ENCODE peak calls at places on chromosomes 6 and 20, in six cellular contexts. U is uterus, I is cardiac muscle cell, G is AG04450, V is coronary artery, C is HFF-Myc. O is an unnamed sample.
A peak's percentile ranks its signal among the peaks of the same experiment; 100 is the strongest.

GRCh38 chr20:43853174-43853803 is 61.4 kb upstream of the TOX2 start:
- DNase-seq in U (no peak), I (no peak), G (no peak), V (no peak), C (no peak), O (no peak)

GRCh38 chr6:87922947-87923330 is 124.7 kb upstream of the SPACA1 start:
- DNase-seq in U (no peak), I (no peak), G (no peak), V (no peak), C (no peak), O (no peak)

GRCh38 chr6:88177961-88178464 is 11.9 kb upstream of the CNR1 start:
- DNase-seq in U (no peak), I (peak; percentile 38), G (no peak), V (no peak), C (no peak), O (no peak)

GRCh38 chr20:57756213-57756612 is 46.4 kb upstream of the PMEPA1 start:
- DNase-seq in U (peak; percentile 1), I (no peak), G (no peak), V (no peak), C (no peak), O (peak; percentile 25)

GRCh38 chr6:115798229-115798628 is 262.5 kb downstream of the FRK start:
- DNase-seq in U (no peak), I (no peak), G (no peak), V (no peak), C (no peak), O (no peak)

GRCh38 chr6:12577124-12577845 is 139.3 kb upstream of the PHACTR1 start:
- DNase-seq in U (no peak), I (peak; percentile 57), G (no peak), V (no peak), C (no peak), O (no peak)

GRCh38 chr20:6806291-6806690 is 38.8 kb downstream of the BMP2 start:
- DNase-seq in U (no peak), I (no peak), G (no peak), V (no peak), C (no peak), O (no peak)

GRCh38 chr6:42292002-42292735 is 74.5 kb upstream of the MRPS10 start:
- DNase-seq in U (no peak), I (peak; percentile 35), G (no peak), V (no peak), C (peak; percentile 45), O (no peak)

GRCh38 chr20:5364136-5364821 is 47.5 kb upstream of the PROKR2 start:
- DNase-seq in U (no peak), I (no peak), G (no peak), V (no peak), C (no peak), O (no peak)

GRCh38 chr6:158028876-158029275 is 47.2 kb downstream of the SYNJ2 start:
- DNase-seq in U (no peak), I (no peak), G (no peak), V (no peak), C (no peak), O (peak; percentile 44)

DNA sequence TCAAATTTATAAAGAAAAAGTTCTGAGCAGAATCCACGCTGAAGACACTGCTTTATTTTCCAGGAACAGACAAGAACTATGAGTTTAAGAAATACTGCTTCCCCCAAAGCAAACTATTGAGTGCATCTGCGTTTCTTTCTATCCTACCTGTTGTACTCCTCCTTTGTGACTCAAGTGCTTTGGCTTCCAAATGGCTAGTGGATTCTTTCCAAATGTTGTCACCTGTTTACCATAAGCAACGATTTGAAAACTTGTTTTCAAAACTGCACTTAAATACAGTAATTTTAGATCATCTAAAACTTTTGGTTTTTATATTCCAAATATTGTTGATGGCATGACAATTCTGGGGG is 9.5 kb downstream of the PXDC1 start:
- DNase-seq in U (no peak), I (no peak), G (no peak), V (no peak), C (no peak), O (no peak)
- H3K4me3 ChIP-seq in U (no peak overlapping the region), I (no peak overlapping the region), G (no peak overlapping the region), V (peak overlapping the region; percentile 96), C (no peak overlapping the region), O (peak overlapping the region; percentile 96)

DNA sequence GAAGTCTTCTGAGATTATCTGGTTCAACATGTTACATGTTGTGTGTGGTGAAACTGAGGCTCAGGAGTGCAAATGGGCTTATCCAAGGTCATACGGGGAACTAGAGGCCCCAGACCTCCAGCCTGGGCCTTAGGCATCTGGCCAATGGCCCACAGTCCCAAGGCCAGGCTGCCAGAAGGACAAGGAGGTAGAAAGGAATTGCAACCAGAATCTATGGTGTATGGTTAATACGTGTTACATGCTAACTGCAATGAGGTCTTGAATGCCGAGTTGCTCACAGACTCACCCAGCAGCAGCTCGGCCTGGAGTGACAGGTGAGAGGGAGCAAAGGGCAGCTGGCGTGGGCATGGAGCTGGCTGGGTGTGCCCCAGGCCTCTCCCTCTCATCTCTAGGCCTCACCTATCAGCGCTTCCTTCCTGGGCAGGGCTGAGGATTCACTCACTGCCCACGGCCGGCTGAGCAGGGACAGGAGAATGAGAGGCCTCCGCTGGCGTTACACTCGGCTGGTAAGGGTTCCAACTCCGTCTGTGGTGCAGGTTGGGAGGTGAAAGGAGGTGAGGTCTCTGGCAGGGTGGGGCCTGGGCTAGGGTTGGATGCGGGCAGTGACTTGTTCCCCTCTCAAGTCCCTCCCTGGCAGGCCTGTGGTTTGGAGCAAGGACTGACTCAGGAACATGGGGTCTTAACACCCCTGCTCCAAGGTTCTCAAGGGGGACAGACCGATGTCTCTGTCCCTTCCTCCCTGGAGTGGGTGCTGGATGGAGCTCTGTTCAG is at the start of gene TLDC2:
- DNase-seq in U (no peak), I (no peak), G (no peak), V (no peak), C (no peak), O (no peak)
- H3K4me3 ChIP-seq in U (no peak within 1 kb of the TSS), I (no peak within 1 kb of the TSS), G (no peak within 1 kb of the TSS), V (no peak within 1 kb of the TSS), C (no peak within 1 kb of the TSS), O (no peak within 1 kb of the TSS)

DNA sequence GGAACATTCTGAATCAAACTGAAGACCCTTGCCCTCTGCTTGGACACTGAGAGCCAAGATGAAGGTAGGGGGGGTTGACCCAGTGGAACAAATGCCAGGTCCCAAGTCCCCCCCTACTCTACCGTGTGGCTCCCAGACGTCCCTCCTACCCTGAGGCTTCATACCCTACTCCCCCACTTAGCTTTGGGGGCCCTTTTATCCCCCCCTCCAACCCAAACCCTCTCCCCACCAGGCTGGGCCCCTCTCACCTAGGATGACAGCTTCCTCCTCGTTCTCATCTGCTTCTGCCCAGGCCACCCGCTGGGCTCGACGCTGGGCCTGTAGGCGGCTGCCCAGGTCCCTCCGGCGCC is 1.5 kb downstream of the DDRGK1 start:
- DNase-seq in U (no peak), I (no peak), G (no peak), V (no peak), C (no peak), O (no peak)
- H3K4me3 ChIP-seq in U (no peak overlapping the region), I (peak overlapping the region; percentile 73), G (peak overlapping the region; percentile 97), V (peak overlapping the region; percentile 86), C (peak overlapping the region; percentile 85), O (peak overlapping the region; percentile 61)

GRCh38 chr6:16658661-16659060 is 102.6 kb downstream of the ATXN1 start:
- DNase-seq in U (no peak), I (no peak), G (no peak), V (no peak), C (no peak), O (no peak)
- H3K4me3 ChIP-seq in U (no peak overlapping the region), I (no peak overlapping the region), G (no peak overlapping the region), V (no peak overlapping the region), C (no peak overlapping the region), O (no peak overlapping the region)

DNA sequence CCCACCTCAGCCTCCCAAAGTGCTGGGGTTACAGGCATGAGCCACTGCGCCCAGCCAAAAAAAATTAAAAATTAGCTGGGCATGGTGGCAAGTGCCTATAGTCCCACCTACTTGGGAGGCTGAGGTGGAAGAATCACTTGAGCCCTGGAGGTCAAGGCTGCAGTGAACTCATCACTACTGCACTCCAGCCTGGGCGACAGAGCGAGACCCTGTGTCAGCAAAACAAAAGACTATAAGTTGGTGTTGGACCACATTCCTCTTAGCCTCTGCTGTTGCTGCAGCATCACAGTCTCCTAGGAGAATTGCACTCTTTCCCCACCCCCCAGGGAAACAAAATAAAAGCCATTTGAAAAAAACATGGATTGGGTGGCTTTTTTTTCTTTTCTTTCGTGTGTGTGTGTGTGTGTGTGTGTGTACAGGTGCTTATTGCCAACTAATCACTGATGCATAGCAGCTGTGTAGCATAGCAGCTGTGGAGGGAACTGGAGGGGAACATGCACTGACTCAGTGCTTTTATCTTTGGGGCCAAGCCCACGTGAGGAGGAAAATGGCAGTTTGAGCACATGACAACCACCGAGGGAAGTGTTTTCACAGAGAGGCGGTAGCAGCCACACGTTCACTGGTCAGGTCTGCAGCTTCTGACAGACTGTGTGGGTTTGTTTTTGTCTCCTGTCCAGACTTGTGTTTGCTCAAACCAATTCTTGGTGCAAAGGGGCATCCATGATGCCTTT is 27.5 kb downstream of the ALDH5A1 start:
- DNase-seq in U (no peak), I (peak; percentile 36), G (no peak), V (no peak), C (no peak), O (no peak)
- H3K4me3 ChIP-seq in U (no peak overlapping the region), I (no peak overlapping the region), G (no peak overlapping the region), V (no peak overlapping the region), C (no peak overlapping the region), O (no peak overlapping the region)

DNA sequence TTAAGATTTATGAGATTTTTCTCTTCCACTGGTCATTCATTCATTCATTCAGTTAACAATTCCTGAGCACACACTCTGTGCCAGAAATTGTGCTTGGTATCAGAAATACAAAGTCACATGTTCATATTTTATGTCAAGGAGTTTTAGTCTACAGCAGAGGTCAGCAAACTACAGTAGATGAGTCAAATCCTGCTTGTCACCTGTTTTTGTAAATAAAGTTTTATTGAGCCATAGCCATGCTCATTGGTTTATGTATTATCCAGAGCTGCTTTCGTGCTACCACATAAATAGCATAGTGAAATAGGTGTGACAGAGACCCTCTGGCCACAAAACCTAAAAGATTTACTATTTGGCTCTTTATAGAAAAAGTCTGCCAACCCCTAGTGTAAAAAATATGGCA is 46.8 kb downstream of the THEMIS start:
- DNase-seq in U (no peak), I (peak; percentile 7), G (no peak), V (no peak), C (no peak), O (no peak)
- H3K4me3 ChIP-seq in U (no peak overlapping the region), I (no peak overlapping the region), G (no peak overlapping the region), V (no peak overlapping the region), C (no peak overlapping the region), O (no peak overlapping the region)

GRCh38 chr6:56176741-56177140 is 70.6 kb downstream of the COL21A1 start:
- DNase-seq in U (no peak), I (no peak), G (no peak), V (no peak), C (no peak), O (no peak)
- H3K4me3 ChIP-seq in U (no peak overlapping the region), I (no peak overlapping the region), G (no peak overlapping the region), V (no peak overlapping the region), C (no peak overlapping the region), O (no peak overlapping the region)

GRCh38 chr6:22219916-22220315 is 76.9 kb downstream of the PRL start:
- DNase-seq in U (no peak), I (no peak), G (no peak), V (no peak), C (no peak), O (no peak)
- H3K4me3 ChIP-seq in U (no peak overlapping the region), I (no peak overlapping the region), G (no peak overlapping the region), V (no peak overlapping the region), C (no peak overlapping the region), O (no peak overlapping the region)

GRCh38 chr6:47414517-47415167 is 62.9 kb upstream of the CD2AP start:
- DNase-seq in U (no peak), I (peak; percentile 49), G (no peak), V (no peak), C (no peak), O (no peak)
- H3K4me3 ChIP-seq in U (peak overlapping the region; percentile 6), I (no peak overlapping the region), G (peak overlapping the region; percentile 49), V (peak overlapping the region; percentile 61), C (peak overlapping the region; percentile 40), O (peak overlapping the region; percentile 44)

GRCh38 chr20:22403860-22404608 is 180.3 kb downstream of the FOXA2 start:
- DNase-seq in U (no peak), I (peak; percentile 37), G (no peak), V (no peak), C (no peak), O (no peak)
- H3K4me3 ChIP-seq in U (peak overlapping the region; percentile 3), I (no peak overlapping the region), G (no peak overlapping the region), V (peak overlapping the region; percentile 62), C (no peak overlapping the region), O (peak overlapping the region; percentile 21)